ENCODE peak calls at places on chromosomes 16 and 17, in nine cellular contexts. T is GM23338; Q is cardiac septum; J is AG04449; I is upper lobe of right lung; Z is CD14-positive monocyte; B is activated T-cell treated with anti-CD3 and anti-CD28 coated beads, Interleukin-2, amount 50 U/mL, for 1 hour; E is left lobe of liver; Y is fibroblast of mammary gland. S is an unnamed sample.

GRCh38 chr16:27238016-27238587 is 30.5 kb downstream of the NSMCE1 start:
- DNase-seq in J (no peak), I (peak; percentile 74), T (no peak), Z (peak; percentile 68), B (no peak), Q (peak; percentile 92), Y (no peak), E (peak; percentile 55), S (no peak)

GRCh38 chr17:792277-792676 is 10.1 kb downstream of the MRM3 start:
- DNase-seq in I (no peak), T (peak; percentile 40), Q (no peak), J (no peak), Z (no peak), Y (peak; percentile 27), B (no peak), E (no peak), S (peak; percentile 58)

GRCh38 chr17:34386343-34386924 is 23.4 kb upstream of the CCL1 start:
- DNase-seq in Q (no peak), T (no peak), Z (no peak), J (no peak), B (no peak), I (no peak), E (no peak), Y (no peak), S (no peak)

GRCh38 chr17:20063665-20064648 is 54.8 kb downstream of the SPECC1 start:
- DNase-seq in E (no peak), Q (no peak), Z (peak; percentile 73), Y (peak; percentile 97), T (peak; percentile 27), I (peak; percentile 67), J (peak; percentile 36), B (no peak), S (peak; percentile 92)

GRCh38 chr17:7656958-7657715 is 6.4 kb downstream of the ATP1B2 start:
- DNase-seq in J (no peak), E (no peak), T (peak; percentile 98), Q (no peak), Y (no peak), Z (no peak), B (no peak), I (no peak), S (no peak)

GRCh38 chr17:67221062-67221998 is 23.7 kb downstream of the HELZ start:
- DNase-seq in Y (peak; percentile 37), T (peak; percentile 54), Z (no peak), B (no peak), E (no peak), J (no peak), I (no peak), Q (no peak), S (peak; percentile 76)

GRCh38 chr16:60642956-60643355 is 1393.3 kb downstream of the CDH8 start:
- DNase-seq in E (no peak), Z (no peak), B (no peak), Y (peak; percentile 11), I (no peak), J (no peak), Q (no peak), T (no peak), S (peak; percentile 8)

GRCh38 chr16:3602320-3602653 is 9.1 kb downstream of the SLX4 start:
- DNase-seq in I (peak; percentile 12), E (no peak), B (no peak), J (no peak), Q (no peak), Y (no peak), Z (peak; percentile 18), T (no peak), S (no peak)

GRCh38 chr16:54176376-54176901 is 110.1 kb downstream of the IRX3 start:
- DNase-seq in B (no peak), Y (no peak), J (no peak), E (peak; percentile 93), Z (no peak), I (no peak), Q (peak; percentile 38), T (peak; percentile 73), S (peak; percentile 49)

GRCh38 chr16:15427648-15428239 is 6.6 kb upstream of the BMERB1 start:
- DNase-seq in Q (no peak), Z (peak; percentile 51), J (no peak), Y (peak; percentile 85), I (peak; percentile 66), B (peak; percentile 50), E (peak; percentile 62), T (peak; percentile 48), S (peak; percentile 91)

GRCh38 chr16:74902161-74902560 is 82.8 kb downstream of the WDR59 start:
- DNase-seq in Q (no peak), I (no peak), E (no peak), Z (no peak), J (no peak), B (no peak), Y (no peak), T (no peak), S (no peak)

GRCh38 chr16:14669776-14670175 is 24.3 kb downstream of the PLA2G10 start:
- DNase-seq in Y (no peak), E (peak; percentile 46), J (no peak), I (peak; percentile 66), Z (no peak), Q (no peak), T (peak; percentile 31), B (no peak), S (peak; percentile 31)

GRCh38 chr17:44386182-44386525 is 3.3 kb downstream of the ITGA2B start:
- DNase-seq in E (no peak), J (no peak), Q (no peak), T (no peak), Y (no peak), I (no peak), Z (no peak), B (no peak), S (no peak)

S was measured in foreskin fibroblast.